ENCODE peak calls at places on chromosomes 4 and X, in four cellular contexts. W is mesenchymal stem cell, R is A549, D is heart right ventricle. J is an unnamed sample. For H3K4me1, the result is how much of the 10 kb centered on the place peaks cover.

GRCh38 chrX:19964017-19964710 is 26.7 kb downstream of the BCLAF3 start:
- DNase-seq in W (no peak), R (no peak), D (no peak), J (no peak)

GRCh38 chr4:83905952-83906351 is 370.0 kb downstream of the GPAT3 start:
- DNase-seq in W (no peak), R (peak), D (no peak), J (peak)

GRCh38 chr4:3710451-3711182 is 55.6 kb upstream of the ADRA2C start:
- DNase-seq in W (no peak), R (no peak), D (peak), J (peak)

GRCh38 chr4:168877779-168878491 is 132.1 kb downstream of the CBR4 start:
- DNase-seq in W (no peak), R (no peak), D (peak), J (no peak)

GRCh38 chr4:122412547-122412946 is 33.7 kb downstream of the ADAD1 start:
- DNase-seq in W (peak), R (peak), D (no peak), J (no peak)

GRCh38 chr4:17546678-17547077 is 30.3 kb upstream of the LAP3 start:
- DNase-seq in W (no peak), R (no peak), D (no peak), J (no peak)

GRCh38 chrX:47743504-47743903 is 84.5 kb upstream of the UXT start:
- DNase-seq in W (peak), R (no peak), D (no peak), J (no peak)

GRCh38 chrX:19875051-19875432 is 12.4 kb downstream of the SH3KBP1 start:
- DNase-seq in W (no peak), R (no peak), D (no peak), J (peak)

GRCh38 chr4:40552536-40552935 is 77.1 kb downstream of the RBM47 start:
- DNase-seq in W (no peak), R (peak), D (no peak), J (no peak)

GRCh38 chrX:367349-367748 is 19.4 kb downstream of the PPP2R3B start:
- DNase-seq in W (no peak), R (no peak), D (no peak), J (no peak)

GRCh38 chr4:113603926-113604325 is 157.6 kb downstream of the CAMK2D start:
- DNase-seq in W (no peak), R (no peak), D (no peak), J (no peak)

GRCh38 chr4:52982246-52982950 is 120.3 kb downstream of the RASL11B start:
- DNase-seq in W (peak), R (peak), D (no peak), J (peak)

GRCh38 chr4:84733343-84734033 is 150.6 kb downstream of the CDS1 start:
- DNase-seq in W (no peak), R (no peak), D (peak), J (no peak)

GRCh38 chrX:136130931-136131843 is 16.1 kb upstream of the FHL1 start:
- DNase-seq in W (peak), R (peak), D (no peak), J (peak)

GRCh38 chr4:156971168-156971601 is 414 bp downstream of the PDGFC start:
- DNase-seq in W (no peak), R (no peak), D (peak), J (no peak)

DNA sequence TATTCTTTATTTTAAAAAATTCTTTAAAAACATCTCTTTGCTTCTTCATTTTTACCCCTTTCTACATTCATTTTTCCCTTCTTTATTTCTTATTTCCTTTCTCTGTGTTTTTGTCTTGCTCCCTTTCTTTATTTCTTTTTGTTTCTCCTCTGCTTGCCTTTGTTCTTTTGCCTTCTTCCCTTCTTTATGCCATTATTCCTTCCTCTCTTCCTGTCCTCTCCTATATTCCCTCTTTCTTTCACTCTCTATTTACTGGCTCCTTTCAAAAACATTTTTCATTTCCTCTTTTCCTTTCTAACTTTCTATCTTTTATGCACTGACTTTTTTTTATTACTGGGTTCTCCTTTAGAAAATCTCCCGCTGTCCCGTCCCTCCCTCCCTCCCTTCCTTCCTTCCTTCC is 102.2 kb downstream of the RBMX2 start:
- DNase-seq in W (no peak), R (no peak), D (no peak), J (no peak)
- H3K4me3 ChIP-seq in W (no peak), R (no peak), D (no peak), J (no peak)

DNA sequence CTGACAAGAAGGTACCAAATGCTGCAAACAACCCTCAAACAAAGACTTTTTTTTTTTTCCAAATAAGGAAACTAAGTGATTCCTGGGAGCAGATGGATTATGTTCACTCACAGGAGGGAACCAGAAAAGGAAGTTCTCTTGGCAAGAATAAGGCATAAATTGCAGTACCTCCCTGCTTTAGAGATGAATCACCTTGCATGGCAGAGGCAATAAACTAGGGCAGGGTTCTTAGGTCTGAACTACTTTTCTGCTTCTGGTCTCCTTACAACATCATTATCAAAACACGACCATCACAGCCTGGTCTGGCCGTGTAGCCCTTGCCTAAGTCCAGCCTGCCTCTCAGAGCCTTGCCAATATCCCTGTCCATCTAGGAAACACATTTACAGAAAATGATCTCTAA is 6.3 kb downstream of the TMEM31 start:
- DNase-seq in W (peak), R (peak), D (no peak), J (no peak)
- H3K4me1 ChIP-seq in W (under half), R (under half), D (under half), J (under half)

DNA sequence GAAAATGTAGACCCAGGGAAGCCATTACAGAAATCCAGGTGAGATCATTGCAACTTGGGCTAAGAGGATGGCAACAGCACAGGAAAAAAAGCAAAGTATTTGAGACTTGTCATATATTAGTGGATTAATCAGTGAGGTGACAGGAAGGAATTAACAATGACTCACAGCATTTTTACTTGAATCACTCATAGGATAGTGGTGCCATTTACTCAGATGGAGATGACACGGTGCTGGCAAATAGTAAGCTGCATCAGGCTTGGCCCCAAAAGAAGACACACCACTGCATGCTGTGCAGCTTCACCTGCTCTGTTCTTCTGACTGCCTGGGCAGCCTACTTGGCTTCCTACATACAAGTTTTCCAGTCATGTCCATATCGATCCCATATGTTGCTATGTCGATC is 144.8 kb downstream of the FRYL start:
- DNase-seq in W (peak), R (peak), D (no peak), J (no peak)
- H3K27ac ChIP-seq in W (no peak), R (no peak), D (no peak), J (no peak)

GRCh38 chr4:152523731-152524130 is 12.2 kb downstream of the FBXW7 start:
- DNase-seq in W (no peak), R (no peak), D (no peak), J (no peak)

GRCh38 chr4:152528060-152528459 is 7.8 kb downstream of the FBXW7 start:
- DNase-seq in W (peak), R (no peak), D (no peak), J (no peak)

GRCh38 chr4:152522754-152523153 is 13.1 kb downstream of the FBXW7 start:
- DNase-seq in W (no peak), R (no peak), D (no peak), J (no peak)

GRCh38 chr4:152524429-152524828 is 11.5 kb downstream of the FBXW7 start:
- DNase-seq in W (no peak), R (no peak), D (no peak), J (no peak)

GRCh38 chr4:152525878-152526277 is 10.0 kb downstream of the FBXW7 start:
- DNase-seq in W (no peak), R (no peak), D (no peak), J (no peak)
- H3K4me3 ChIP-seq in W (no peak), R (no peak), D (no peak), J (no peak)

DNA sequence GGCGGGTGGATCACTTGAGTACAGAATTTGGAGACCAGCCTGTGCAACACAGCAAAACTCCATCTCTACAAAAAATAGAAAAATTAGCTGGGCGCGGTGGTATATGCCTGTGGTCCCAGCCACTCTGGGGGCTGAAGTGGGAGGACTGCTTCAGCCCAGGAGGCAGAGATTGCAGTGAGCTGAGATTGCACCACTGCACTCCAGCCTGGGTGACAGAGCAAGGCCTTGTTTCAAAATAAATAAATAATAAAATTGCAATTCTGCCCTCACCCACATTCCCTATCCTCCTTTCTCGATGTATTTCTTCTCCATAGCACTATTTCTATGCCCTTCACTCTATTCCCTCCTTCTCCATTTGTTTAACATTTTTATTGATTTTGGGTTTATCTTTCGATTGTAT is 8.7 kb upstream of the SLAIN2 start:
- DNase-seq in W (no peak), R (no peak), D (no peak), J (no peak)
- H3K4me1 ChIP-seq in W (under half), R (under half), D (under half), J (half or more)

GRCh38 chr4:159045321-159045720 is 57.6 kb upstream of the RAPGEF2 start:
- DNase-seq in W (no peak), R (no peak), D (no peak), J (no peak)
- H3K27ac ChIP-seq in W (no peak), R (no peak), D (no peak), J (no peak)

GRCh38 chr4:181757921-181758320 is 485.3 kb upstream of the TENM3 start:
- DNase-seq in W (no peak), R (no peak), D (no peak), J (no peak)
- H3K4me3 ChIP-seq in W (no peak), R (no peak), D (no peak), J (no peak)

GRCh38 chr4:15130441-15130840 is 128.2 kb downstream of the CPEB2 start:
- DNase-seq in W (no peak), R (no peak), D (no peak), J (no peak)
- H3K4me1 ChIP-seq in W (under half), R (under half), D (under half), J (under half)

DNA sequence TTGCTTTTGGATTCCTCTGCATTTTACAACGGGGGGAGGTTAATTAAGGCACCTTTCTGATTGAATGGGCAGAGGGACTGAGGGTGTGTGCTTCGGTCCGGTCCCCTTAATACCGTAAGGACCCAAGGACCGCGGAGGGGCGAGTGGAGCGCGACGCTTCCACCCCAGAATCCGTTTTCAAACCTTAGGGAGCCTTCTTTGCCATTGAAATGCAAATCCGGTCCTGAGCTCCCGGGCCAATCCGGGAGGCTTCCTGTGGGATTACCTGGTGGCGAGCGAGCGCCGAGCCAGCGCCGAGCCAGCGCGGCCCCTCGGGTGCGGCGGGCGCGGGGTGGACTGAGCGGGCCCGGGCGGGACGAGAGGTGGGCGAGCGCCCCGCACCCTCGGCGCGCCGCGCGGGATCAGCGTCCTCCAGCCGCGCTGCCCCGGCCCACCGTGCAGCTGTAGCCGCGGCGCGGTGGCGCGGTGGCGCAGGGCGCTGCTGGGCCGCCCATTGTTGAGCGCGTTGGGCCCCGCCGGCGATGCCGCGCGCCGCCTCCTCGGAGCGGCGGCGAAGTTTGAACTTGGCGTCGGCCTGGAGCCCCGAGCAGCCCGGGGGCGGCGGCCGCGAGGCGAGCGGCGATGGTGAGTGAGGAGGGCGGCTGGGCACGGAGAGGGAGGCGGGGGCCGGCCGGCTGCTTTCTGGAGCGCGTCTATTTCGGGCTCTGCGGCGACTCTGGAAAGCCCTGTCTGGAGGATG is 208.7 kb downstream of the SOWAHB start:
- DNase-seq in W (peak), R (peak), D (peak), J (peak)
- H3K27ac ChIP-seq in W (peak), R (peak), D (peak), J (peak)

J was measured in SJCRH30.